ENCODE peak calls at places on chromosomes 6 and 20, in eight cellular contexts. One of them, this sample, is unnamed.

GRCh38 chr20:36306557-36307411 is 645 bp downstream of the DLGAP4 start:
- DNase-seq in spleen: no peak
- DNase-seq in EL: no peak
- DNase-seq in thoracic aorta: no peak
- DNase-seq in NCI-H2171 treated with DMSO at 0.1 percent for 48 hours: no peak
- DNase-seq in cerebellar cortex: no peak
- DNase-seq in T-helper 9 cell: no peak
- DNase-seq in DMS153: no peak
- DNase-seq in this sample: no peak

GRCh38 chr6:21586760-21587181 is 6.8 kb upstream of the SOX4 start:
- DNase-seq in DMS153: no peak
- DNase-seq in thoracic aorta: peak
- DNase-seq in NCI-H2171 treated with DMSO at 0.1 percent for 48 hours: peak
- DNase-seq in T-helper 9 cell: no peak
- DNase-seq in cerebellar cortex: peak
- DNase-seq in spleen: no peak
- DNase-seq in EL: no peak
- DNase-seq in this sample: peak

GRCh38 chr20:58113706-58114105 is 114.7 kb downstream of the ANKRD60 start:
- DNase-seq in cerebellar cortex: no peak
- DNase-seq in DMS153: no peak
- DNase-seq in thoracic aorta: no peak
- DNase-seq in EL: no peak
- DNase-seq in spleen: no peak
- DNase-seq in T-helper 9 cell: no peak
- DNase-seq in NCI-H2171 treated with DMSO at 0.1 percent for 48 hours: peak
- DNase-seq in this sample: no peak

GRCh38 chr6:122798099-122798641 is 9.1 kb downstream of the SMPDL3A start:
- DNase-seq in DMS153: peak
- DNase-seq in thoracic aorta: no peak
- DNase-seq in T-helper 9 cell: no peak
- DNase-seq in cerebellar cortex: no peak
- DNase-seq in EL: peak
- DNase-seq in NCI-H2171 treated with DMSO at 0.1 percent for 48 hours: no peak
- DNase-seq in spleen: no peak
- DNase-seq in this sample: no peak

GRCh38 chr6:22036267-22036666 is 260.6 kb downstream of the PRL start:
- DNase-seq in spleen: no peak
- DNase-seq in NCI-H2171 treated with DMSO at 0.1 percent for 48 hours: peak
- DNase-seq in thoracic aorta: no peak
- DNase-seq in cerebellar cortex: no peak
- DNase-seq in EL: peak
- DNase-seq in DMS153: peak
- DNase-seq in T-helper 9 cell: no peak
- DNase-seq in this sample: peak

GRCh38 chr20:43379239-43379917 is 78.3 kb upstream of the SRSF6 start:
- DNase-seq in NCI-H2171 treated with DMSO at 0.1 percent for 48 hours: no peak
- DNase-seq in DMS153: no peak
- DNase-seq in T-helper 9 cell: no peak
- DNase-seq in EL: peak
- DNase-seq in spleen: no peak
- DNase-seq in thoracic aorta: no peak
- DNase-seq in cerebellar cortex: no peak
- DNase-seq in this sample: no peak

GRCh38 chr6:105057160-105057559 is 100.3 kb downstream of the LIN28B start:
- DNase-seq in T-helper 9 cell: no peak
- DNase-seq in cerebellar cortex: no peak
- DNase-seq in EL: no peak
- DNase-seq in thoracic aorta: no peak
- DNase-seq in spleen: no peak
- DNase-seq in DMS153: no peak
- DNase-seq in NCI-H2171 treated with DMSO at 0.1 percent for 48 hours: no peak
- DNase-seq in this sample: no peak

GRCh38 chr6:151534576-151534975 is 40.8 kb downstream of the CCDC170 start:
- DNase-seq in EL: peak
- DNase-seq in NCI-H2171 treated with DMSO at 0.1 percent for 48 hours: no peak
- DNase-seq in thoracic aorta: no peak
- DNase-seq in T-helper 9 cell: no peak
- DNase-seq in cerebellar cortex: no peak
- DNase-seq in DMS153: no peak
- DNase-seq in spleen: no peak
- DNase-seq in this sample: no peak

GRCh38 chr6:41437604-41438003 is 102.2 kb downstream of the NCR2 start:
- DNase-seq in spleen: no peak
- DNase-seq in cerebellar cortex: no peak
- DNase-seq in EL: no peak
- DNase-seq in T-helper 9 cell: no peak
- DNase-seq in DMS153: no peak
- DNase-seq in NCI-H2171 treated with DMSO at 0.1 percent for 48 hours: no peak
- DNase-seq in thoracic aorta: no peak
- DNase-seq in this sample: no peak

GRCh38 chr6:109434456-109434855 is 6.0 kb downstream of the PPIL6 start:
- DNase-seq in spleen: no peak
- DNase-seq in DMS153: no peak
- DNase-seq in NCI-H2171 treated with DMSO at 0.1 percent for 48 hours: no peak
- DNase-seq in EL: no peak
- DNase-seq in thoracic aorta: no peak
- DNase-seq in cerebellar cortex: no peak
- DNase-seq in T-helper 9 cell: no peak
- DNase-seq in this sample: no peak

GRCh38 chr6:119308994-119309657 is 40.4 kb downstream of the MAN1A1 start:
- DNase-seq in NCI-H2171 treated with DMSO at 0.1 percent for 48 hours: no peak
- DNase-seq in DMS153: peak
- DNase-seq in thoracic aorta: no peak
- DNase-seq in cerebellar cortex: no peak
- DNase-seq in spleen: no peak
- DNase-seq in EL: no peak
- DNase-seq in T-helper 9 cell: no peak
- DNase-seq in this sample: no peak

GRCh38 chr20:57781901-57782300 is 72.1 kb upstream of the PMEPA1 start:
- DNase-seq in thoracic aorta: no peak
- DNase-seq in NCI-H2171 treated with DMSO at 0.1 percent for 48 hours: no peak
- DNase-seq in DMS153: no peak
- DNase-seq in spleen: peak
- DNase-seq in EL: no peak
- DNase-seq in T-helper 9 cell: no peak
- DNase-seq in cerebellar cortex: no peak
- DNase-seq in this sample: peak

GRCh38 chr20:61575151-61575937 is 323.3 kb downstream of the CDH4 start:
- DNase-seq in DMS153: peak
- DNase-seq in T-helper 9 cell: no peak
- DNase-seq in cerebellar cortex: no peak
- DNase-seq in NCI-H2171 treated with DMSO at 0.1 percent for 48 hours: no peak
- DNase-seq in EL: peak
- DNase-seq in spleen: no peak
- DNase-seq in thoracic aorta: no peak
- DNase-seq in this sample: no peak

GRCh38 chr6:33279971-33280511 is 3.1 kb downstream of the B3GALT4 start:
- DNase-seq in EL: peak
- DNase-seq in DMS153: peak
- DNase-seq in thoracic aorta: no peak
- DNase-seq in T-helper 9 cell: no peak
- DNase-seq in NCI-H2171 treated with DMSO at 0.1 percent for 48 hours: peak
- DNase-seq in spleen: no peak
- DNase-seq in cerebellar cortex: peak
- DNase-seq in this sample: peak

GRCh38 chr6:73523434-73524123 is 2.7 kb upstream of the EEF1A1 start:
- DNase-seq in cerebellar cortex: no peak
- DNase-seq in NCI-H2171 treated with DMSO at 0.1 percent for 48 hours: no peak
- DNase-seq in spleen: peak
- DNase-seq in thoracic aorta: no peak
- DNase-seq in T-helper 9 cell: peak
- DNase-seq in DMS153: peak
- DNase-seq in EL: peak
- DNase-seq in this sample: peak

GRCh38 chr6:33289784-33290315 is 449 bp downstream of the PFDN6 start:
- DNase-seq in NCI-H2171 treated with DMSO at 0.1 percent for 48 hours: no peak
- DNase-seq in EL: no peak
- DNase-seq in DMS153: no peak
- DNase-seq in thoracic aorta: no peak
- DNase-seq in T-helper 9 cell: no peak
- DNase-seq in cerebellar cortex: no peak
- DNase-seq in spleen: no peak
- DNase-seq in this sample: no peak

GRCh38 chr20:50750145-50750671 is 18.8 kb downstream of the PARD6B start:
- DNase-seq in DMS153: no peak
- DNase-seq in T-helper 9 cell: no peak
- DNase-seq in NCI-H2171 treated with DMSO at 0.1 percent for 48 hours: no peak
- DNase-seq in EL: no peak
- DNase-seq in thoracic aorta: no peak
- DNase-seq in cerebellar cortex: no peak
- DNase-seq in spleen: no peak
- DNase-seq in this sample: peak

GRCh38 chr6:22361576-22361975 is 64.7 kb upstream of the PRL start:
- DNase-seq in EL: no peak
- DNase-seq in DMS153: no peak
- DNase-seq in cerebellar cortex: no peak
- DNase-seq in spleen: no peak
- DNase-seq in thoracic aorta: no peak
- DNase-seq in NCI-H2171 treated with DMSO at 0.1 percent for 48 hours: no peak
- DNase-seq in T-helper 9 cell: no peak
- DNase-seq in this sample: no peak

GRCh38 chr6:89792881-89793280 is 26.7 kb downstream of the MDN1 start:
- DNase-seq in T-helper 9 cell: no peak
- DNase-seq in spleen: no peak
- DNase-seq in DMS153: peak
- DNase-seq in thoracic aorta: no peak
- DNase-seq in NCI-H2171 treated with DMSO at 0.1 percent for 48 hours: peak
- DNase-seq in EL: peak
- DNase-seq in cerebellar cortex: peak
- DNase-seq in this sample: peak

GRCh38 chr20:23047001-23047737 is 2.3 kb downstream of the THBD start:
- DNase-seq in cerebellar cortex: no peak
- DNase-seq in thoracic aorta: no peak
- DNase-seq in DMS153: no peak
- DNase-seq in T-helper 9 cell: no peak
- DNase-seq in spleen: no peak
- DNase-seq in NCI-H2171 treated with DMSO at 0.1 percent for 48 hours: no peak
- DNase-seq in EL: no peak
- DNase-seq in this sample: no peak

GRCh38 chr20:40943591-40943990 is 85.0 kb upstream of the TOP1 start:
- DNase-seq in spleen: no peak
- DNase-seq in cerebellar cortex: no peak
- DNase-seq in NCI-H2171 treated with DMSO at 0.1 percent for 48 hours: no peak
- DNase-seq in DMS153: no peak
- DNase-seq in T-helper 9 cell: no peak
- DNase-seq in EL: no peak
- DNase-seq in thoracic aorta: no peak
- DNase-seq in this sample: no peak

GRCh38 chr6:37125779-37126553 is 44.0 kb upstream of the PIM1 start:
- DNase-seq in thoracic aorta: no peak
- DNase-seq in NCI-H2171 treated with DMSO at 0.1 percent for 48 hours: no peak
- DNase-seq in DMS153: no peak
- DNase-seq in EL: no peak
- DNase-seq in spleen: no peak
- DNase-seq in cerebellar cortex: peak
- DNase-seq in T-helper 9 cell: no peak
- DNase-seq in this sample: peak

GRCh38 chr20:62345681-62346370 is 21.3 kb downstream of the LAMA5 start:
- DNase-seq in T-helper 9 cell: no peak
- DNase-seq in spleen: no peak
- DNase-seq in NCI-H2171 treated with DMSO at 0.1 percent for 48 hours: no peak
- DNase-seq in DMS153: no peak
- DNase-seq in cerebellar cortex: no peak
- DNase-seq in thoracic aorta: no peak
- DNase-seq in EL: no peak
- DNase-seq in this sample: no peak

GRCh38 chr20:33846291-33846916 is 35.3 kb downstream of the CHMP4B start:
- DNase-seq in spleen: no peak
- DNase-seq in cerebellar cortex: no peak
- DNase-seq in T-helper 9 cell: no peak
- DNase-seq in EL: no peak
- DNase-seq in NCI-H2171 treated with DMSO at 0.1 percent for 48 hours: no peak
- DNase-seq in thoracic aorta: no peak
- DNase-seq in DMS153: no peak
- DNase-seq in this sample: no peak

GRCh38 chr6:47822856-47823554 is 41.2 kb downstream of the OPN5 start:
- DNase-seq in NCI-H2171 treated with DMSO at 0.1 percent for 48 hours: no peak
- DNase-seq in EL: no peak
- DNase-seq in spleen: no peak
- DNase-seq in T-helper 9 cell: no peak
- DNase-seq in cerebellar cortex: no peak
- DNase-seq in thoracic aorta: no peak
- DNase-seq in DMS153: no peak
- DNase-seq in this sample: no peak

GRCh38 chr6:155103816-155104366 is 108.8 kb downstream of the TIAM2 start:
- DNase-seq in T-helper 9 cell: no peak
- DNase-seq in EL: peak
- DNase-seq in NCI-H2171 treated with DMSO at 0.1 percent for 48 hours: no peak
- DNase-seq in cerebellar cortex: no peak
- DNase-seq in DMS153: no peak
- DNase-seq in spleen: no peak
- DNase-seq in thoracic aorta: no peak
- DNase-seq in this sample: peak

GRCh38 chr6:170404036-170404435 is 97.5 kb downstream of the FAM120B start:
- DNase-seq in DMS153: no peak
- DNase-seq in T-helper 9 cell: no peak
- DNase-seq in cerebellar cortex: peak
- DNase-seq in NCI-H2171 treated with DMSO at 0.1 percent for 48 hours: no peak
- DNase-seq in spleen: no peak
- DNase-seq in EL: no peak
- DNase-seq in thoracic aorta: no peak
- DNase-seq in this sample: peak

GRCh38 chr6:158487495-158487894 is 72.4 kb upstream of the TMEM181 start:
- DNase-seq in NCI-H2171 treated with DMSO at 0.1 percent for 48 hours: no peak
- DNase-seq in T-helper 9 cell: no peak
- DNase-seq in EL: peak
- DNase-seq in cerebellar cortex: no peak
- DNase-seq in DMS153: no peak
- DNase-seq in spleen: no peak
- DNase-seq in thoracic aorta: no peak
- DNase-seq in this sample: no peak

GRCh38 chr6:115896538-115897129 is 164.1 kb downstream of the FRK start:
- DNase-seq in NCI-H2171 treated with DMSO at 0.1 percent for 48 hours: peak
- DNase-seq in DMS153: peak
- DNase-seq in T-helper 9 cell: no peak
- DNase-seq in EL: peak
- DNase-seq in spleen: no peak
- DNase-seq in thoracic aorta: no peak
- DNase-seq in cerebellar cortex: peak
- DNase-seq in this sample: no peak

GRCh38 chr6:138418118-138418742 is 14.2 kb downstream of the HEBP2 start:
- DNase-seq in thoracic aorta: no peak
- DNase-seq in EL: no peak
- DNase-seq in T-helper 9 cell: no peak
- DNase-seq in spleen: no peak
- DNase-seq in cerebellar cortex: no peak
- DNase-seq in NCI-H2171 treated with DMSO at 0.1 percent for 48 hours: no peak
- DNase-seq in DMS153: no peak
- DNase-seq in this sample: no peak

GRCh38 chr6:4355241-4355640 is 219.9 kb upstream of the ECI2 start:
- DNase-seq in DMS153: no peak
- DNase-seq in T-helper 9 cell: no peak
- DNase-seq in thoracic aorta: no peak
- DNase-seq in EL: peak
- DNase-seq in spleen: no peak
- DNase-seq in cerebellar cortex: no peak
- DNase-seq in NCI-H2171 treated with DMSO at 0.1 percent for 48 hours: no peak
- DNase-seq in this sample: no peak

GRCh38 chr6:6972456-6972855 is 135.3 kb upstream of the RREB1 start:
- DNase-seq in spleen: no peak
- DNase-seq in T-helper 9 cell: no peak
- DNase-seq in EL: peak
- DNase-seq in DMS153: no peak
- DNase-seq in thoracic aorta: no peak
- DNase-seq in NCI-H2171 treated with DMSO at 0.1 percent for 48 hours: no peak
- DNase-seq in cerebellar cortex: no peak
- DNase-seq in this sample: no peak

GRCh38 chr6:136525586-136526195 is 24.5 kb downstream of the MAP7 start:
- DNase-seq in NCI-H2171 treated with DMSO at 0.1 percent for 48 hours: no peak
- DNase-seq in thoracic aorta: no peak
- DNase-seq in cerebellar cortex: peak
- DNase-seq in DMS153: no peak
- DNase-seq in T-helper 9 cell: no peak
- DNase-seq in EL: peak
- DNase-seq in spleen: no peak
- DNase-seq in this sample: peak

GRCh38 chr20:60085551-60086132 is 127.4 kb downstream of the CDH26 start:
- DNase-seq in EL: no peak
- DNase-seq in T-helper 9 cell: no peak
- DNase-seq in NCI-H2171 treated with DMSO at 0.1 percent for 48 hours: no peak
- DNase-seq in spleen: no peak
- DNase-seq in thoracic aorta: no peak
- DNase-seq in cerebellar cortex: no peak
- DNase-seq in DMS153: no peak
- DNase-seq in this sample: peak

This sample was measured in endodermal cell.